ENCODE peak calls at places on chromosomes 6 and 20, in five cellular contexts. K, C, N, J and B are unnamed samples.

GRCh38 chr6:13813621-13814175 is 659 bp downstream of the MCUR1 start:
- DNase-seq in K (peak), C (peak), N (no peak), J (peak), B (peak)

GRCh38 chr20:32902456-32903420 is 44.0 kb downstream of the EFCAB8 start:
- DNase-seq in K (peak), C (peak), N (no peak), J (peak), B (peak)

GRCh38 chr6:44966449-44967091 is 361.6 kb upstream of the RUNX2 start:
- DNase-seq in K (peak), C (peak), N (no peak), J (peak), B (peak)

GRCh38 chr6:145199961-145200360 is 535.4 kb downstream of the EPM2A start:
- DNase-seq in K (no peak), C (peak), N (no peak), J (no peak), B (no peak)

GRCh38 chr6:136440187-136440582 is 110.0 kb downstream of the MAP7 start:
- DNase-seq in K (no peak), C (peak), N (no peak), J (no peak), B (peak)

GRCh38 chr6:170290306-170291128 is at the start of gene DLL1:
- DNase-seq in K (peak), C (no peak), N (no peak), J (no peak), B (peak)

GRCh38 chr6:34465551-34466241 is at the start of gene PACSIN1:
- DNase-seq in K (no peak), C (no peak), N (no peak), J (peak), B (no peak)

GRCh38 chr20:44938637-44939036 is 21.6 kb downstream of the TOMM34 start:
- DNase-seq in K (peak), C (no peak), N (no peak), J (no peak), B (no peak)

GRCh38 chr6:108655840-108656650 is 95.3 kb downstream of the FOXO3 start:
- DNase-seq in K (no peak), C (no peak), N (no peak), J (no peak), B (no peak)

GRCh38 chr6:116328528-116328903 is 42.2 kb upstream of the DSE start:
- DNase-seq in K (no peak), C (no peak), N (no peak), J (no peak), B (no peak)

GRCh38 chr20:33897313-33897912 is 86.3 kb downstream of the CHMP4B start:
- DNase-seq in K (no peak), C (no peak), N (no peak), J (no peak), B (peak)

GRCh38 chr6:1611322-1611571 is 1.5 kb downstream of the FOXC1 start:
- DNase-seq in K (peak), C (peak), N (no peak), J (no peak), B (peak)

GRCh38 chr6:28001751-28002150 is 44.7 kb downstream of the OR2B6 start:
- DNase-seq in K (no peak), C (no peak), N (no peak), J (no peak), B (no peak)

GRCh38 chr6:3919130-3919628 is 70.0 kb downstream of the FAM50B start:
- DNase-seq in K (no peak), C (peak), N (no peak), J (no peak), B (no peak)

GRCh38 chr20:37983286-37983685 is 50.0 kb downstream of the TTI1 start:
- DNase-seq in K (no peak), C (no peak), N (no peak), J (no peak), B (no peak)

GRCh38 chr6:36739947-36740817 is 42.6 kb downstream of the RAB44 start:
- DNase-seq in K (peak), C (no peak), N (no peak), J (no peak), B (no peak)

GRCh38 chr6:119856136-119856535 is 506.6 kb upstream of the MAN1A1 start:
- DNase-seq in K (no peak), C (no peak), N (peak), J (no peak), B (peak)

GRCh38 chr20:32970115-32970972 is 33.9 kb downstream of the SUN5 start:
- DNase-seq in K (no peak), C (no peak), N (no peak), J (no peak), B (no peak)

GRCh38 chr6:111642463-111643158 is 36.9 kb upstream of the TRAF3IP2 start:
- DNase-seq in K (peak), C (peak), N (peak), J (peak), B (peak)

GRCh38 chr20:43799150-43799711 is 72.4 kb upstream of the GTSF1L start:
- DNase-seq in K (no peak), C (no peak), N (no peak), J (no peak), B (peak)

GRCh38 chr6:43974643-43975235 is 152.5 kb downstream of the MRPL14 start:
- DNase-seq in K (no peak), C (no peak), N (no peak), J (no peak), B (no peak)

GRCh38 chr20:53808733-53809132 is 215.1 kb upstream of the ZNF217 start:
- DNase-seq in K (no peak), C (no peak), N (no peak), J (no peak), B (no peak)

GRCh38 chr20:50200482-50201104 is 10.0 kb downstream of the CEBPB start:
- DNase-seq in K (no peak), C (no peak), N (no peak), J (no peak), B (no peak)

GRCh38 chr6:128452713-128453112 is 67.7 kb downstream of the PTPRK start:
- DNase-seq in K (no peak), C (no peak), N (no peak), J (no peak), B (no peak)

GRCh38 chr6:132165677-132166076 is 214.5 kb upstream of the CCN2 start:
- DNase-seq in K (no peak), C (no peak), N (no peak), J (no peak), B (no peak)

GRCh38 chr6:103191391-103192093 is 1668.2 kb downstream of the HACE1 start:
- DNase-seq in K (no peak), C (no peak), N (no peak), J (no peak), B (no peak)

GRCh38 chr6:145789443-145789842 is 25.2 kb downstream of the FBXO30 start:
- DNase-seq in K (no peak), C (no peak), N (no peak), J (no peak), B (no peak)

GRCh38 chr20:34215711-34216381 is 25.4 kb upstream of the ASIP start:
- DNase-seq in K (peak), C (peak), N (no peak), J (peak), B (peak)

GRCh38 chr20:46951840-46952497 is 57.3 kb downstream of the EYA2 start:
- DNase-seq in K (no peak), C (no peak), N (no peak), J (no peak), B (no peak)

GRCh38 chr6:160919713-160920112 is 71.9 kb upstream of the MAP3K4 start:
- DNase-seq in K (no peak), C (peak), N (no peak), J (no peak), B (no peak)

GRCh38 chr20:54794874-54795273 is 319.5 kb downstream of the DOK5 start:
- DNase-seq in K (no peak), C (no peak), N (no peak), J (no peak), B (no peak)

DNA sequence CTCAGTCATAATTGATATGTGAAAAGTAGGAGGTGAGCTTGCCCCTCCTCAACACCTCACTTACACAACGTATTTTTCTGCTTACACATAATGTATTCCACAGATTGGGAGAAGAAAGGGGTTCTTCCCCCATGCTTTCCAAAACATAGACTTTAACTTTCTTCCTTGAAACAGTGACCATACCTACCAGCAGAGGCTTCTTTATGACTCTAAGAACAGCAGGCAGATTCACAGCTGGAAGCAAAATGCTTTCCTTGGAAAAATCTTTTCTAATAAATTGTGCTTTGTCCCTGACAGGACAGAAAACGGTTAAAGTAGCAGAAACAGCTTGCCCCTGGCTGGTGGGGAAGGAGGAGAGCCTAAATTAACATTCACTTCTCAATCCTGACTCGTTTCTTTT is 629.1 kb upstream of the IMPG1 start:
- DNase-seq in K (peak), C (no peak), N (no peak), J (no peak), B (no peak)
- TF ChIP-seq MYC in K (no peak), C (no peak), N (no peak), J (no peak), B (no peak)

GRCh38 chr20:58022711-58023110 is 205.7 kb downstream of the ANKRD60 start:
- DNase-seq in K (no peak), C (no peak), N (no peak), J (no peak), B (no peak)
- TF ChIP-seq CTCF in K (no peak), C (no peak), N (no peak), J (no peak), B (no peak)

GRCh38 chr6:26044140-26045045 is 42.8 kb upstream of the HFE start:
- DNase-seq in K (no peak), C (peak), N (no peak), J (no peak), B (peak)
- TF ChIP-seq POLR2A in K (peak), C (peak), N (peak), J (no peak), B (peak)

GRCh38 chr6:169169375-169169774 is 84.3 kb downstream of the THBS2 start:
- DNase-seq in K (no peak), C (no peak), N (no peak), J (no peak), B (no peak)

GRCh38 chr6:169168706-169169105 is 84.9 kb downstream of the THBS2 start:
- DNase-seq in K (no peak), C (no peak), N (no peak), J (no peak), B (no peak)

GRCh38 chr6:169168302-169168630 is 85.4 kb downstream of the THBS2 start:
- DNase-seq in K (no peak), C (no peak), N (no peak), J (no peak), B (no peak)

GRCh38 chr6:169166896-169167580 is 86.6 kb downstream of the THBS2 start:
- DNase-seq in K (no peak), C (no peak), N (no peak), J (no peak), B (no peak)

GRCh38 chr6:169167581-169168301 is 85.9 kb downstream of the THBS2 start:
- DNase-seq in K (peak), C (no peak), N (no peak), J (no peak), B (no peak)
- TF ChIP-seq MYC in K (no peak), C (no peak), N (no peak), J (no peak), B (no peak)

DNA sequence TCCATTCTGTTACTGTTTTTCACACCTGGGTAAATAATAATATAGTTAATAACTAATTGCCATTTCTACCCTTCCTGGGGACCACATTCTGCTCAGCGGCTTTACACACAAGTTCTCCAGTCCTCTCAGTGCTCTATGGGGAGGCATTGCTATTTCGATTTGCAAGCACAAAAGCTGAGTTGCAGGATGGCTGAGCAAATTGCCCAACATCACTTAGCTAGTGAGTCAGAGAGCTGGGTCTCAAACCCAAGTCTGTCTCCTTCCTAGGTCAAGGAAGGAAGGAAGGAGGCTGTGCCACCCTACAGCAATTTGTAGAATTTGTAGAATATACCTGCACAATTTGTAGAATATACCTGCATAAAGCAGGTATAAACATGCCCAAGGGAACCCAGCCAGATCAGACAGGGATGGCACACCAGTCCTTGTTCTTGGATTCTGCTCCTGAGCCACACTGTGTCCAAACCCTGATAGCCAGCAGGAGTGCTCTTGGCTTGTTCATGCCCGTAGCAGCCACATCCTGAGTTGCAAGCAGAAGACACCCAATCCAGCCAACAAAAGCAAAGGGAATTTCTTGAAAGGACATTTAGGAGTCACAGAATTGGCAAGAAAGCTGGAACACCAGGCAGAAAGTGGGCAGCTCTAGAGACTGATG is 56.9 kb downstream of the LY86 start:
- DNase-seq in K (no peak), C (no peak), N (no peak), J (no peak), B (peak)
- TF ChIP-seq CTCF in K (no peak), C (no peak), N (no peak), J (peak), B (no peak)

DNA sequence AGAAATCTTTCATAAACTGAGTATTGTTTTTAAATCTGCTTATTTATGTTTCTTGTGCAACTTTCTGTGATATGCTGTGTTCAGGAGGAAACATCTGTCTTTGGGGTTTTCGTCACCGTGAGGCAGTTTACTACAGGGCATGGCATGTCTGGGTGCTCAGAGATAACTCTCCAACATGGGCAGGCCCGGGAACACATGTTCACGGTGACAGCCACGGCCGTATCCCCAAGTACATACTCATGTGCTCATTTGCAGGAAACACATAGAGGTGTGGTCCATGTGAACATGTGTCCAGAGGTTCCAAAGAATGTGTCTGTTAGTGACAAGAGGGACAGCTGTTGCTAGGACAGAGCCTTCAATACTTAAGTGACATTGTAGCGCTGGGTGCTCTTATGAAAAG is 62.1 kb upstream of the CNKSR3 start:
- DNase-seq in K (no peak), C (no peak), N (no peak), J (no peak), B (no peak)
- TF ChIP-seq POLR2A in K (no peak), C (no peak), N (no peak), J (no peak), B (no peak)

DNA sequence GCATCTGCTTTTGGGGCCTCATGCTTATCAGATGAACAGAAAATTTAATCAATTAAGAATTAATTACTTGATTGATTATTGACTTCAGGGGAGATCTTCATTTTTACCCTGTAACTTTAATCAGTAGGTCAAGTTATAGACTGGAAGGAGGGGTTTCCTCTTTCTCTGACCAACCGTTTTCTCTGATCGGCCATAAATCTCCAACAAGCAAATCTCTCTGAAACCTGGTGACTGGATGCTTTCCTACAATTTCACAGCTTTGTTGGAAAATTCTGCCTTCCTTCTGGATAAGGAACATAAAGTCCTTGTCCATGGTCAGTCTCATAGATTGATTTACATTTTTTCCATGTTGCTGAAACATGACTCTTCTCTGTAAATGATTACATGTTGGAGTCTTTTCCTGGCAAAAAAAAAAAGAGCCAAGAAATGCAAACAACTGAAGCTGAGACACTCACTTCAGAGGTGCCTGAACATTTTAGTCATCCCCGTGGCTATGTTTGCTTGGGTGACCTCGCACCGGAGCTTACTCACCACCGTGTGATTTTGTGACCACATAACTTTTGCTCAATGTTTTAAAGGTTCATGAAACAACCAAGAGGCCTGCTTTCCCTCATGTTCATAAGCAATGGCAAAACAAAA is 31.0 kb downstream of the IRF4 start:
- DNase-seq in K (no peak), C (peak), N (no peak), J (no peak), B (peak)
- TF ChIP-seq MYC in K (no peak), C (no peak), N (no peak), J (no peak), B (peak)

DNA sequence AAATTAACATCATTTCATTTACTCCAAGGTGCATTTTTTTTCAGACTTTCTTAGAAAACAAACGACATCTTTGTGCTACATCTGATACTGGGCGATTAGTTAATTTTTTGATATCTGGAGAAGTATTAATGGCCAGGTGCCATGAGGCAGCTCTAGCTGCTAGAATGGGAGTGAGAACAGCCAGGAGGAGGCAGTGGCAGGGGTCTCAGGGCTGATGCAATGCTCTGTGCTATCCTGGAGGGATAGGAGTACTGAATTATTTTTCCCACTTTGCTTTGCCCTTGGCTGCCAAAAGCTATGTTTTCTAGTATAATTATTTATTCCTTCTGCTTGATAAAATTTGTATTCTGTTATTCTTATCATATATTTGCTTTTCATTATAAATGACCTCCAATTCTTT is 133.6 kb upstream of the NOX3 start:
- DNase-seq in K (no peak), C (no peak), N (no peak), J (no peak), B (no peak)
- TF ChIP-seq CTCF in K (no peak), C (no peak), N (no peak), J (no peak), B (no peak)

DNA sequence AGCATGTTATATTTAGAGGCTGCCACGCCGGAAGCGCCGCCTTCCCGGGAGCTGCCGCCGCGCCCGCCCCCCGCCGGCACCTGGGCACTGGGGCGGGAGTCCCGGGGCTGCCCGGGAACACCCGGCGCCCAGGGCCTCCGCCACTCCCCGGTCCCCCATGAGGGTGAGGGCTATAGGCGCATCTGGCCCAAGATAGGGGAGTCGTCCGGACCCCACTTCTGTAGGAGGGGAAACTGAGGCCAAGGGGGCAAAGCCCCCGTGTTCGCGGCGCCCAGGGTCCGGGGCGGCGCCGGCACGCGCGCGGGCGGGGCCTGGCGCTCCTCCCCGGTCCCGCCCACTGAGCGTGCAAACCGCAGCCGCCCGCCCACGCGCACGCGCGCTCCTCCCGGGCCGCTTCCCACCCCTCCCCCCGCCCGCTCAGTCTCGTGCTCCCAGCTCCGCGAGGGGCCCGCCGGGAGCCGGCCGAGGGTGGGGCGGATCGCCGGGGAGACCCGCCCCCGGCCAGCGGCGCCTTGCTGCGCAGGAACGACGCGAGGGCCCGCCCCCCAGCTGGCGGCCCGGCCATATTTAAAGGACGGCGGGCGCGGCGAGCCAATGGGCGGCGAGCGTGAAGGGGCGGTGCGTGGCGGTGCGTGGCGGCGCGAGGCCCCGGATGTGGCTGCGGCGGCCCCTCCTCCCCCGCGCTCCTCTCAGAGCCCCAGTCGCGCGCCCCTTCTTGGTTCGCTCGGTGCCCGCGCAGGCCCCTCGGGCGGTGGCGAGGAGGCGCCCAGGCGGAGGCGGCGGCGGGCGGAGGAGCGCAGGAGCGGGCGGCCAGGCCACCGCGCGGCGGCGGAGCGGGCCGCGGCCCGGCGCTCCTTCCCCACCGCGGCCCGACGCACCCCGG is at the start of gene LSM14B:
- DNase-seq in K (peak), C (peak), N (peak), J (peak), B (peak)
- TF ChIP-seq POLR2A in K (peak), C (peak), N (peak), J (peak), B (peak)

GRCh38 chr6:25413506-25413905 is 134.3 kb downstream of the CARMIL1 start:
- DNase-seq in K (no peak), C (no peak), N (no peak), J (no peak), B (peak)
- TF ChIP-seq MYC in K (no peak), C (no peak), N (no peak), J (no peak), B (no peak)